ENCODE peak calls at places on chromosomes 6 and 20, in eight cellular contexts. P is A549, Z is left cardiac atrium, U is HT1080, S is astrocyte of the cerebellum, V is NCI-H1105, L is mucosa of gallbladder, D is activated T-helper 1 cell treated with Interleukin-2 at 50 U/mL for 16 hours. J is an unnamed sample.

GRCh38 chr20:35718972-35719635 is 19.9 kb downstream of the ROMO1 start:
- DNase-seq in P (no peak), Z (no peak), U (no peak), S (no peak), V (no peak), L (no peak), D (no peak), J (no peak)

GRCh38 chr20:21157006-21157405 is 31.1 kb downstream of the KIZ start:
- DNase-seq in P (no peak), Z (no peak), U (no peak), S (no peak), V (no peak), L (no peak), D (no peak), J (no peak)

GRCh38 chr6:4587171-4587570 is 189.0 kb upstream of the CDYL start:
- DNase-seq in P (no peak), Z (no peak), U (no peak), S (no peak), V (no peak), L (peak), D (no peak), J (no peak)

GRCh38 chr6:134537146-134537555 is 219.2 kb upstream of the SGK1 start:
- DNase-seq in P (peak), Z (no peak), U (peak), S (peak), V (no peak), L (no peak), D (no peak), J (no peak)

GRCh38 chr20:33783256-33783655 is 27.9 kb upstream of the CHMP4B start:
- DNase-seq in P (no peak), Z (no peak), U (no peak), S (no peak), V (no peak), L (no peak), D (no peak), J (no peak)

GRCh38 chr6:36757206-36757605 is 59.6 kb downstream of the RAB44 start:
- DNase-seq in P (no peak), Z (no peak), U (peak), S (no peak), V (no peak), L (no peak), D (no peak), J (no peak)

GRCh38 chr6:138685257-138685656 is 88.3 kb upstream of the CCDC28A start:
- DNase-seq in P (no peak), Z (no peak), U (no peak), S (no peak), V (no peak), L (no peak), D (no peak), J (no peak)

GRCh38 chr20:4063631-4064030 is 48.3 kb upstream of the RNF24 start:
- DNase-seq in P (no peak), Z (no peak), U (no peak), S (no peak), V (no peak), L (no peak), D (no peak), J (no peak)

GRCh38 chr6:167647750-167648470 is 178.8 kb upstream of the AFDN start:
- DNase-seq in P (no peak), Z (no peak), U (no peak), S (no peak), V (no peak), L (no peak), D (no peak), J (no peak)

GRCh38 chr6:149918151-149918905 is 4.6 kb downstream of the RAET1G start:
- DNase-seq in P (no peak), Z (no peak), U (no peak), S (no peak), V (no peak), L (no peak), D (no peak), J (no peak)

GRCh38 chr6:41932378-41932777 is 9.2 kb downstream of the CCND3 start:
- DNase-seq in P (no peak), Z (no peak), U (no peak), S (no peak), V (no peak), L (no peak), D (no peak), J (no peak)

GRCh38 chr6:129936329-129937165 is 75.4 kb upstream of the TMEM244 start:
- DNase-seq in P (peak), Z (peak), U (peak), S (peak), V (peak), L (peak), D (peak), J (peak)